ENCODE peak calls at places on chromosomes 13 and 19, in eight cellular contexts. K is heart left ventricle, L is stomach, X is breast epithelium, N is adrenal gland, G is transverse colon, Y is IMR-90, Q is tibial nerve. J is an unnamed sample. For H3K9me3 and H3K36me3, the result is how much of the 10 kb centered on the place peaks cover.

GRCh38 chr13:34731486-34731885 is 210.6 kb upstream of the NBEA start:
- DNase-seq in K (no peak), L (no peak), X (no peak), N (no peak), G (no peak), Y (no peak), Q (no peak), J (no peak)

GRCh38 chr19:39590265-39590664 is 12.1 kb upstream of the LGALS13 start:
- DNase-seq in K (no peak), L (no peak), X (no peak), N (no peak), G (no peak), Y (peak), Q (no peak), J (no peak)

GRCh38 chr13:28638756-28639155 is 20.2 kb upstream of the POMP start:
- DNase-seq in K (no peak), L (no peak), X (no peak), N (no peak), G (no peak), Y (no peak), Q (no peak), J (no peak)

GRCh38 chr13:35714096-35714495 is 237.6 kb upstream of the MAB21L1 start:
- DNase-seq in K (no peak), L (no peak), X (no peak), N (no peak), G (no peak), Y (no peak), Q (no peak), J (no peak)

GRCh38 chr13:87622921-87623320 is 48.2 kb upstream of the SLITRK5 start:
- DNase-seq in K (no peak), L (no peak), X (no peak), N (no peak), G (no peak), Y (no peak), Q (no peak), J (no peak)

GRCh38 chr13:49932868-49933267 is 3.3 kb downstream of the SPRYD7 start:
- DNase-seq in K (no peak), L (no peak), X (no peak), N (no peak), G (no peak), Y (no peak), Q (no peak), J (no peak)

GRCh38 chr13:51221674-51222509 is at the start of gene FAM124A:
- DNase-seq in K (peak), L (peak), X (no peak), N (peak), G (peak), Y (peak), Q (no peak), J (peak)

GRCh38 chr13:65456150-65456912 is 1773.8 kb downstream of the PCDH9 start:
- DNase-seq in K (no peak), L (no peak), X (no peak), N (no peak), G (no peak), Y (peak), Q (no peak), J (no peak)

GRCh38 chr19:13153627-13154240 is 3.5 kb downstream of the IER2 start:
- DNase-seq in K (no peak), L (peak), X (peak), N (peak), G (peak), Y (no peak), Q (no peak), J (peak)

GRCh38 chr19:46493236-46494114 is 2.2 kb downstream of the PNMA8B start:
- DNase-seq in K (no peak), L (no peak), X (no peak), N (peak), G (peak), Y (no peak), Q (no peak), J (peak)

GRCh38 chr13:71477735-71478134 is 389.3 kb downstream of the DACH1 start:
- DNase-seq in K (no peak), L (no peak), X (no peak), N (no peak), G (no peak), Y (no peak), Q (no peak), J (no peak)

GRCh38 chr19:42123765-42124164 is 8.5 kb downstream of the POU2F2 start:
- DNase-seq in K (no peak), L (no peak), X (no peak), N (no peak), G (no peak), Y (no peak), Q (no peak), J (no peak)

GRCh38 chr19:5615756-5616327 is 6.7 kb downstream of the SAFB2 start:
- DNase-seq in K (no peak), L (no peak), X (no peak), N (no peak), G (no peak), Y (peak), Q (no peak), J (no peak)

GRCh38 chr13:27273658-27274425 is 3.2 kb downstream of the RASL11A start:
- DNase-seq in K (peak), L (no peak), X (no peak), N (no peak), G (no peak), Y (peak), Q (no peak), J (no peak)

GRCh38 chr19:6632002-6632621 is 37.8 kb downstream of the TNFSF14 start:
- DNase-seq in K (peak), L (peak), X (peak), N (peak), G (peak), Y (peak), Q (peak), J (peak)

GRCh38 chr19:42191855-42192254 is 25.6 kb downstream of the DEDD2 start:
- DNase-seq in K (no peak), L (peak), X (no peak), N (no peak), G (peak), Y (peak), Q (no peak), J (no peak)

GRCh38 chr13:27504126-27504525 is 53.8 kb upstream of the MTIF3 start:
- DNase-seq in K (no peak), L (no peak), X (no peak), N (no peak), G (no peak), Y (no peak), Q (no peak), J (no peak)

DNA sequence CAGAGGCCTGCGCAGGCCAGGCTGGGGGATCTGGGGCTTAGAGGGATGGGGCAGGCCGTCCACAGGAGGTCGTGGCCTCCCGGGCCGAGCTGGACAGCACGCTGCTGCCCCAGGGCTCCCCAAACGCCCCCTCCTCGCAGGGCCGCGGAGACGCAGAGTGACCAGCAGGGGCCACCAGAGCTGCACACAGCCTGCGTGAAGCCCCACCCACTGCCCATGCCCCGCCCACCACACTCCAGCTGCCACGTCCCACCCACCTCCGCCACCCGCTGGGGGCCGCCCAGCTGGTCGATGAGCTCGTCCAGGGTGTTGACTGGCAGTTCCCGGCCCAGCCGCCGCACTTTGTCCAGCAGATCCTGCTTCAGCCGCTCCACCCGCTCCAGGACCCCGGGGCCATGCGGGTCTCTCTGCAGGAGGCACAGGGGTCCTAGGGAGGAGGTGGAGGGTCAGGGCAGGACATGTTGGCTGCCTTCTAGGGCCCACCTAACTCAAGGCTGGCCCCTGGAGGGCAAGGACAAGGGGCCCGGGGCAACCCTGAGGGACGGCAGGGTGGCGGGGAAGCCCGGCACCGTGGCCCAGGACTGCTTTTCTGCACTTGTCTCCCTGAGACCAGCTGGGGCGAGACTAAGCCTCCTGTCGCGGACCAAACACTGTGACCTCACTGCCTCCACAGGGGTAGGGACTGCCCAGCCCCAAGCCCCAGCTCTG is 9.6 kb downstream of the GPX4 start:
- DNase-seq in K (peak), L (peak), X (peak), N (peak), G (peak), Y (peak), Q (peak), J (peak)
- TF ChIP-seq POLR2A in K (no peak), L (no peak), X (no peak), N (peak), G (no peak), Y (no peak), Q (no peak), J (no peak)

GRCh38 chr19:56554272-56554869 is 12.9 kb upstream of the ZNF470 start:
- DNase-seq in K (no peak), L (no peak), X (no peak), N (no peak), G (no peak), Y (no peak), Q (no peak), J (no peak)
- H3K9me3 ChIP-seq in K (half or more), L (half or more), X (half or more), N (under half), G (half or more), Y (half or more), Q (under half), J (half or more)

GRCh38 chr13:31878955-31879354 is 139.6 kb downstream of the RXFP2 start:
- DNase-seq in K (no peak), L (no peak), X (no peak), N (no peak), G (no peak), Y (no peak), Q (no peak), J (no peak)

GRCh38 chr13:31878495-31878894 is 139.2 kb downstream of the RXFP2 start:
- DNase-seq in K (no peak), L (no peak), X (no peak), N (no peak), G (no peak), Y (no peak), Q (no peak), J (no peak)

GRCh38 chr13:31882794-31883193 is 143.5 kb downstream of the RXFP2 start:
- DNase-seq in K (no peak), L (no peak), X (no peak), N (no peak), G (no peak), Y (no peak), Q (no peak), J (no peak)

GRCh38 chr13:31881495-31881882 is 142.2 kb downstream of the RXFP2 start:
- DNase-seq in K (no peak), L (no peak), X (no peak), N (no peak), G (no peak), Y (no peak), Q (no peak), J (no peak)

DNA sequence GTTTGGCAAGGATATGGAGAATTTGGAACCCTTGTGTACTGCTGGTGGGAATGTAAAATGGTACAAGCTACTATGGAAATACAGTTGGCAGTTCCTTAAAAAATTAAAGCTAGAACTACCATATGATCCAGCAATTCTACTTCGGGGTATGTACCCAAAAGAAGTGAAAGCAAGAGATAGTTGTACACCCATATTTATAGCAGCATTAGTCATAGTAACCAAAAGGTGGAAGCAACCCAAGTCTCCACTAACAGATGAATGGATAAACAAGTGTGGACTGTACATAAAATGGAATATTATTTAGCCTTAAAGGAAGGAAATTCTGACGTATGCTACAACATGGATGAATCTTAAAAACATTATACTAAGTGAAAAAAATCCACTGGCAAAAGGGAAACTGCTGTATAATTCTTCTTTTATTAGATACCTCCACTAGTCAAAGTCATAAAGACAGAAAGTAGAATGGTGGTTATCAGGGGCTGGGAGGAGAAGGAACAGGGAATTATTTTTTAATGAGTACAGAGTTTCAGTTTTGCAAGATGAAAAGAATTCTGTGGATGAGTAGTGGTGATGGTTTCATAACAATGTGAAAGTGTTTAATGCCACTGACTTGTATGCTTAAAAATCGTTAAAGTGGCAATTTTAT is 141.6 kb downstream of the RXFP2 start:
- DNase-seq in K (no peak), L (no peak), X (no peak), N (no peak), G (no peak), Y (no peak), Q (no peak), J (no peak)
- H3K36me3 ChIP-seq in K (under half), L (under half), X (under half), N (under half), G (under half), Y (under half), Q (under half), J (under half)

GRCh38 chr19:14371321-14371821 is 9.9 kb upstream of the ADGRE5 start:
- DNase-seq in K (no peak), L (no peak), X (no peak), N (no peak), G (no peak), Y (no peak), Q (no peak), J (no peak)

GRCh38 chr19:14370169-14370998 is 10.9 kb upstream of the ADGRE5 start:
- DNase-seq in K (no peak), L (no peak), X (no peak), N (no peak), G (no peak), Y (no peak), Q (no peak), J (no peak)

GRCh38 chr19:14368011-14368513 is 13.2 kb upstream of the ADGRE5 start:
- DNase-seq in K (no peak), L (no peak), X (no peak), N (no peak), G (no peak), Y (no peak), Q (no peak), J (no peak)

GRCh38 chr19:14367016-14367415 is 14.2 kb upstream of the ADGRE5 start:
- DNase-seq in K (no peak), L (no peak), X (no peak), N (no peak), G (no peak), Y (no peak), Q (no peak), J (no peak)

GRCh38 chr19:14369399-14370168 is 11.7 kb upstream of the ADGRE5 start:
- DNase-seq in K (peak), L (no peak), X (peak), N (no peak), G (peak), Y (peak), Q (no peak), J (no peak)
- TF ChIP-seq POLR2A in K (no peak), L (no peak), X (no peak), N (no peak), G (no peak), Y (no peak), Q (no peak), J (no peak)

GRCh38 chr19:2665103-2665502 is 37.4 kb downstream of the GNG7 start:
- DNase-seq in K (peak), L (no peak), X (no peak), N (no peak), G (no peak), Y (no peak), Q (no peak), J (no peak)
- H3K9me3 ChIP-seq in K (under half), L (under half), X (under half), N (under half), G (under half), Y (under half), Q (under half), J (under half)

DNA sequence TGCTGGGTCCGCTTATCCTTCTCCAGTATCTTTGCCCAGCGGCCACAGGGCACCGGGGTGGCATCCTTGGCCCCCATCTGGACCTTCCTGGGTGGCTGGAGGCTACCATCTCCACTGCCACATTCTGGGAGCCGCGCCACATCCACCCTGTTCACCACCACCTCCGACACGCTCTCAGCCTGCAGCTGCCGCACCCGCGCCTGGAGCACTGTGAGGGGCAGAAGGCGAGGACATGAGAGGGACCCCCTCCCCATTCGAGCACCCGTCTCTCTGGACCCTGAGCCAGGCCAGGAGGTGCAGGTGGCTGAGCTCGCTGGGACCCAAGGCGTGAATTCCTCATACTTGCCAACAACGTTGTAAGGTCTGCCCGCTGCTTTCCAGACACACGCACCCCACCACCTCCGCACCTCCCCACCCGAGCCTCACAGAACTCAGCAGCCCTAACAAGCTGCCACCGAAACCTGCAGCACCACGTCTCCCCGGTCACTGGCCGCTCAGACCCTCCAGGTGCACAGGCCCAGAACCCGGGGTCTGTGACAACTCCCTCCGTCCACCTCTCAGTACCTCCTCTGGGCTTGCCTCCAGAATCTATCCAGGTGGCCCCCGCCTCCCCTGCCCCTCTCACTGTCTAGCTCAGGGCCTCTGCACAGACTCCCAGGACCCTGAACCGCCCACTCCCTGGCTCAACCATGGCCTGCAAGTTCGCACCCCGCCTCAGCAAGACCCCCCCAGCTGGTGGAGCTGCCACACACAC is 3.2 kb downstream of the POLRMT start:
- DNase-seq in K (no peak), L (no peak), X (no peak), N (no peak), G (no peak), Y (no peak), Q (no peak), J (no peak)
- H3K36me3 ChIP-seq in K (under half), L (half or more), X (under half), N (under half), G (under half), Y (under half), Q (under half), J (under half)

GRCh38 chr13:45336025-45336800 is 4.8 kb downstream of the TPT1 start:
- DNase-seq in K (no peak), L (no peak), X (no peak), N (no peak), G (no peak), Y (no peak), Q (no peak), J (no peak)
- TF ChIP-seq POLR2A in K (no peak), L (no peak), X (no peak), N (no peak), G (peak), Y (no peak), Q (no peak), J (no peak)

GRCh38 chr19:8922591-8922990 is 87.6 kb downstream of the MUC16 start:
- DNase-seq in K (no peak), L (no peak), X (no peak), N (no peak), G (no peak), Y (no peak), Q (no peak), J (no peak)
- H3K9me3 ChIP-seq in K (under half), L (under half), X (under half), N (under half), G (under half), Y (under half), Q (under half), J (under half)

DNA sequence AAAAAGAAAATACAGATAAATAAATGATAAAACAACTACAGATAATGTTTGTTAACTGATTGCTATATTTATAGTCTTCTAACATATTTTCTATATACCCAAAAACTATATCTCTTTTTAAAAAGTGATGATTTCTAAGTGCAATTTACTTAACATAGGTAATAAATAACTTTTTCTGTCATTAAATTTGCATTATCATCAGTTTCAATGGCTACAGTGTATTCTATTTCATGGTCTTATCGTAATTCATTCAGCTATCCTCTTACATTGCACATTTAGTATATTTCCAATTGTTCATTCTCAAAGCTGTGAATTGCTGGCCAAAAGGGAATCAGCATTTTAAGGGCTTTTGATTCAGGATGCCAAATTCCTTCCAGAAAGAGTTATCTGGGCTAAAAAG is 3.6 kb downstream of the ZNF180 start:
- DNase-seq in K (no peak), L (no peak), X (no peak), N (no peak), G (no peak), Y (no peak), Q (no peak), J (no peak)
- H3K36me3 ChIP-seq in K (under half), L (half or more), X (half or more), N (under half), G (half or more), Y (under half), Q (half or more), J (under half)